ENCODE peak calls at places on chromosomes 2 and 18, in six cellular contexts. D, U, W, P, Z and T are unnamed samples.

GRCh38 chr2:146666336-146666735 is 1178.5 kb upstream of the ACVR2A start:
- DNase-seq in D (no peak), U (no peak), W (no peak), P (no peak), Z (no peak), T (no peak)

GRCh38 chr2:216774620-216775019 is 79.3 kb upstream of the IGFBP5 start:
- DNase-seq in D (no peak), U (no peak), W (peak; percentile 87), P (no peak), Z (no peak), T (no peak)

GRCh38 chr2:212845941-212846340 is 305.5 kb downstream of the IKZF2 start:
- DNase-seq in D (no peak), U (no peak), W (no peak), P (no peak), Z (no peak), T (no peak)

GRCh38 chr2:67108231-67108630 is 288.9 kb upstream of the ETAA1 start:
- DNase-seq in D (no peak), U (peak; percentile 89), W (no peak), P (no peak), Z (no peak), T (no peak)

GRCh38 chr2:221779614-221780067 is 207.5 kb upstream of the EPHA4 start:
- DNase-seq in D (no peak), U (no peak), W (peak; percentile 69), P (no peak), Z (no peak), T (no peak)

GRCh38 chr2:85111819-85112281 is 21.3 kb upstream of the TCF7L1 start:
- DNase-seq in D (no peak), U (no peak), W (no peak), P (no peak), Z (no peak), T (no peak)

GRCh38 chr2:238784671-238785527 is 63.0 kb upstream of the TWIST2 start:
- DNase-seq in D (peak; percentile 31), U (peak; percentile 6), W (peak; percentile 75), P (peak; percentile 23), Z (peak; percentile 44), T (no peak)

GRCh38 chr2:57696016-57696415 is 350.6 kb upstream of the VRK2 start:
- DNase-seq in D (no peak), U (peak; percentile 33), W (no peak), P (no peak), Z (no peak), T (no peak)

GRCh38 chr2:241562269-241562891 is 3.8 kb downstream of the BOK start:
- DNase-seq in D (no peak), U (no peak), W (no peak), P (no peak), Z (no peak), T (no peak)

GRCh38 chr2:145304501-145304900 is 784.6 kb upstream of the ZEB2 start:
- DNase-seq in D (no peak), U (no peak), W (no peak), P (no peak), Z (no peak), T (no peak)

GRCh38 chr2:26946841-26947784 is 23.3 kb upstream of the MAPRE3 start:
- DNase-seq in D (no peak), U (no peak), W (peak; percentile 74), P (no peak), Z (no peak), T (peak; percentile 21)

GRCh38 chr2:46034535-46034934 is 262.7 kb upstream of the EPAS1 start:
- DNase-seq in D (no peak), U (no peak), W (peak; percentile 62), P (no peak), Z (no peak), T (no peak)

GRCh38 chr2:20143263-20143662 is 81.7 kb downstream of the SDC1 start:
- DNase-seq in D (no peak), U (no peak), W (no peak), P (no peak), Z (no peak), T (no peak)

GRCh38 chr2:16191431-16192200 is 251.3 kb downstream of the MYCN start:
- DNase-seq in D (no peak), U (no peak), W (no peak), P (no peak), Z (no peak), T (no peak)

GRCh38 chr18:22348521-22349316 is 69.0 kb downstream of the CTAGE1 start:
- DNase-seq in D (no peak), U (no peak), W (peak; percentile 73), P (no peak), Z (no peak), T (no peak)